ENCODE peak calls at places on chromosomes 7 and 10, in ten cellular contexts. X is fibroblast of the aortic adventitia, K is SK-N-SH, O is fibroblast of lung, L is transverse colon, C is lower leg skin, B is tibial artery, G is testis, Z is astrocyte of the spinal cord, R is foreskin fibroblast. E is an unnamed sample.

GRCh38 chr7:105006367-105007139 is 7.5 kb upstream of the KMT2E start:
- DNase-seq in B (no peak), O (peak), G (no peak), K (no peak), Z (no peak), L (peak), C (no peak), X (no peak), R (no peak), E (no peak)

GRCh38 chr7:130943336-130943901 is 209.4 kb upstream of the KLF14 start:
- DNase-seq in R (peak), L (no peak), K (no peak), O (peak), X (peak), Z (peak), G (no peak), C (no peak), B (no peak), E (peak)

GRCh38 chr7:77735457-77735856 is 39.2 kb downstream of the RSBN1L start:
- DNase-seq in C (no peak), R (no peak), Z (no peak), B (no peak), K (no peak), X (no peak), L (no peak), G (no peak), O (no peak), E (no peak)

GRCh38 chr10:78934499-78934898 is 134.3 kb upstream of the ZMIZ1 start:
- DNase-seq in G (no peak), X (peak), L (no peak), C (no peak), Z (no peak), K (no peak), R (no peak), B (no peak), O (no peak), E (peak)

GRCh38 chr10:120131183-120131582 is 238.7 kb downstream of the SEC23IP start:
- DNase-seq in G (peak), Z (peak), C (no peak), L (no peak), X (peak), B (no peak), K (no peak), R (no peak), O (peak), E (no peak)

GRCh38 chr10:89426230-89426868 is 12.0 kb downstream of the IFIT5 start:
- DNase-seq in L (no peak), O (peak), C (no peak), K (peak), B (no peak), G (no peak), R (peak), Z (peak), X (peak), E (peak)

GRCh38 chr7:150476819-150477631 is 26.6 kb downstream of the GIMAP8 start:
- DNase-seq in K (no peak), Z (no peak), L (no peak), X (no peak), O (no peak), R (no peak), B (no peak), C (no peak), G (no peak), E (no peak)

GRCh38 chr10:74995806-74996205 is 115.7 kb upstream of the SAMD8 start:
- DNase-seq in L (no peak), K (no peak), Z (no peak), C (no peak), X (no peak), O (no peak), G (no peak), R (no peak), B (no peak), E (no peak)

GRCh38 chr7:16417958-16418357 is 3.4 kb downstream of the CRPPA start:
- DNase-seq in Z (no peak), X (no peak), O (no peak), R (no peak), K (no peak), B (no peak), L (no peak), G (no peak), C (no peak), E (peak)

GRCh38 chr10:16183989-16184643 is 252.7 kb upstream of the PTER start:
- DNase-seq in Z (no peak), O (no peak), L (no peak), B (no peak), K (no peak), R (no peak), G (no peak), C (no peak), X (no peak), E (peak)

GRCh38 chr7:148815612-148816011 is 68.5 kb downstream of the EZH2 start:
- DNase-seq in G (no peak), K (no peak), X (no peak), L (peak), Z (no peak), B (no peak), O (no peak), C (no peak), R (no peak), E (no peak)

GRCh38 chr10:89475567-89475966 is 59.8 kb downstream of the SLC16A12 start:
- DNase-seq in C (no peak), K (no peak), O (peak), R (no peak), B (no peak), X (no peak), Z (peak), G (no peak), L (no peak), E (peak)

GRCh38 chr10:128463991-128464755 is 337.9 kb upstream of the MKI67 start:
- DNase-seq in R (no peak), Z (peak), O (peak), K (no peak), L (peak), C (peak), B (peak), X (peak), G (no peak), E (peak)

GRCh38 chr7:149285581-149285975 is 23.6 kb downstream of the ZNF783 start:
- DNase-seq in L (peak), B (no peak), K (peak), G (no peak), R (peak), Z (peak), C (peak), X (peak), O (peak), E (peak)

GRCh38 chr7:148356303-148356702 is 234.3 kb upstream of the C7orf33 start:
- DNase-seq in C (no peak), Z (no peak), O (no peak), K (no peak), G (peak), R (no peak), B (no peak), X (no peak), L (no peak), E (peak)

GRCh38 chr10:101227765-101228681 is 1.2 kb downstream of the LBX1 start:
- DNase-seq in R (no peak), L (no peak), O (no peak), C (no peak), Z (no peak), K (peak), B (no peak), X (no peak), G (no peak), E (no peak)
- TF ChIP-seq CTCF in R (no peak), L (no peak), O (no peak), C (no peak), Z (no peak), K (peak), B (no peak), X (no peak), G (no peak), E (no peak)

GRCh38 chr7:128867842-128868623 is 5.4 kb downstream of the ATP6V1F start:
- DNase-seq in L (peak), R (no peak), B (no peak), X (no peak), C (no peak), G (no peak), Z (no peak), O (peak), K (peak), E (no peak)

GRCh38 chr7:128869138-128869943 is 6.7 kb downstream of the ATP6V1F start:
- DNase-seq in X (no peak), O (peak), C (peak), L (peak), Z (peak), G (peak), B (no peak), K (peak), R (peak), E (peak)

GRCh38 chr7:128869944-128870285 is 7.3 kb downstream of the ATP6V1F start:
- DNase-seq in C (no peak), B (no peak), L (no peak), X (no peak), O (no peak), Z (no peak), K (no peak), G (no peak), R (no peak), E (no peak)

GRCh38 chr7:128867241-128867640 is 4.6 kb downstream of the ATP6V1F start:
- DNase-seq in K (no peak), G (no peak), X (no peak), O (no peak), Z (no peak), C (no peak), R (no peak), B (no peak), L (no peak), E (no peak)

GRCh38 chr7:128868624-128869137 is 6.0 kb downstream of the ATP6V1F start:
- DNase-seq in C (no peak), K (no peak), B (no peak), Z (no peak), G (no peak), X (no peak), R (no peak), L (no peak), O (no peak), E (no peak)
- H3K4me3 ChIP-seq in C (no peak), K (peak), B (peak), Z (no peak), G (peak), X (peak), R (peak), L (peak), O (no peak), E (no peak)

GRCh38 chr7:49631071-49631826 is 142.2 kb upstream of the VWC2 start:
- DNase-seq in L (no peak), O (no peak), R (no peak), X (no peak), G (peak), K (no peak), B (no peak), Z (no peak), C (no peak), E (no peak)

GRCh38 chr7:49638166-49638565 is 135.3 kb upstream of the VWC2 start:
- DNase-seq in Z (no peak), C (no peak), X (no peak), K (no peak), L (no peak), R (no peak), O (no peak), B (no peak), G (no peak), E (no peak)

GRCh38 chr7:49639068-49639593 is 134.3 kb upstream of the VWC2 start:
- DNase-seq in B (no peak), L (no peak), G (no peak), K (no peak), O (no peak), C (no peak), R (no peak), X (no peak), Z (no peak), E (no peak)

GRCh38 chr7:49639808-49640207 is 133.6 kb upstream of the VWC2 start:
- DNase-seq in K (no peak), C (no peak), G (no peak), L (no peak), B (no peak), R (no peak), O (no peak), Z (no peak), X (no peak), E (no peak)

DNA sequence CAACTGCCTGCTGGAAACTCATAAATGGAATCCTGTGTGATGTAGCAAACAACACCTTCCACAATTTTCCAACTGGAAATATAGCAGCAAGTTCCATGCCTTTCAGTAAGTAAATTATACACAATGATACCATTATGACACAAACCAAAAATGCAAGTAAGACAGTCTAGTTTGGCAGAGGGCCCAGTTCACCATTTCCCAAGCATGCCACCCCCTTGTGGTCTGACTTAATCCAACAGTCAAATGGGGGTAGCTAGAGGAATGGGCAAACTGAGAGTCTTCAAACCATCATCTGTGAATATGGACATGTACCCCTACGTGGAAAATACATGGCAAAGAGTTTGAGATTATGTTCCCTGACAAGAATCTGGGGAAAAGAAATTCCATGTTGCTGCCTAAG is 137.6 kb upstream of the VWC2 start:
- DNase-seq in G (peak), B (no peak), X (no peak), K (no peak), L (no peak), O (no peak), R (no peak), Z (no peak), C (no peak), E (no peak)
- TF ChIP-seq CTCF in G (no peak), B (no peak), X (no peak), K (peak), L (no peak), O (no peak), R (no peak), Z (no peak), C (no peak), E (no peak)

DNA sequence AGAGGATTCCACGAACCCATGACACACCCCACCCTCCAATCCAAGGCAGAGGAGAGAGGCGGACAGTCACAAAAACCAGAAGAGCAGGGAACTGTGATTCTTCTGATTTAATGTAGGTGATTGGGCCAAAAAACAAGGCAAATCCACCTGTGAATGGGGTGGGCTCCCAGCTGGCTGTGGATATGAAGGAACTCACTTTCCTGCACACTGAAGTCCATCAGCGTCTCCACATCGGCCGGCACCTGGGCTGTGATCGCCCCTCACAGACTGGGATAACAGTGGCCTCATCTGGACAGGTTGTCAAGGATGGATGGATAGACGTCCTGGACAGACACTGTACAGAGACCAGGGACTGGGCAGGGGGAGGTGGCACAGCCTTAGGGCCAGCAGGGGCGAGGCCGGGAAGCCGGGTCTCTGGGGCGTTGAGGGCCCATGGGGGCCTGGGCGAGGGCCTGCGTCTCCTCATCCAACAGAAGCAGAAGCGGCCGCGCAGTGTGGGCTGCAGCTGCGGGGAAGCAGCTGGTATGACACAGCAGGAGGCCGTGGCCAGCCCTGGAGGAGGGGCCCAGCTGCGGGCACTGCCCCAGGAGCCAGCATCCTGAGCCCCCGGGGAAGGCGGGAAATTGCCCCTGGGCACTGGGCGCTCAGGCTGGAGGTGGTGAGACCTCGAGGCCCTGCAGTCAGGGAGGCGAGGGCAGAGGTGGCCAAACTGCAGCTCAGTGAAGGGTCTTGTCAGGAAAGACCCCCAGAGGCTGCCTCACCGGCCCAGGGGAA is 54.2 kb downstream of the DIP2C start:
- DNase-seq in B (peak), L (no peak), O (no peak), C (peak), G (no peak), K (no peak), R (no peak), Z (no peak), X (no peak), E (no peak)
- H3K4me3 ChIP-seq in B (no peak), L (no peak), O (no peak), C (no peak), G (no peak), K (no peak), R (no peak), Z (no peak), X (no peak), E (no peak)

DNA sequence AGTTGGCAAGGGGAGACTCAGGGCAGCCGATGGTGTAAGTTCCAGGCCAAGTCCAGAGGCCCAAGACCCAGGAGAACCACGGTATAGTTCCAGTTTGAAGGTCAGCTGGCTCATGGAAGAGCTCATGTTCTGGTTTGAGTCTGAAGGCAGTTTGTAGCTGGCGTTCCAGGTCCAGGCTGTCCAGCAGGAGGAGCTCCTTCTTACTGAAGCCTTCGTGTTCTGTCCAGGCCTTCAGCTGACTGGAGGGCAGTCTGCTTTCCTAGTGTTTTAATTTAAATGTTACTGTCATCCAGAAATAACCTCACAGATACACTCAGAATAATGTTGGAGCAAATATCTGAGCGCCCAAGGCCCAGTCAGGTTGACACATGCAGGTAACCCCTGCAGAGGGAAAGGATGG is 4.2 kb downstream of the SUN1 start:
- DNase-seq in G (peak), K (peak), Z (peak), C (no peak), L (peak), O (peak), R (peak), X (peak), B (peak), E (peak)
- TF ChIP-seq CTCF in G (no peak), K (peak), Z (peak), C (no peak), L (peak), O (peak), R (peak), X (peak), B (peak), E (peak)

GRCh38 chr10:123994417-123995081 is 98.8 kb downstream of the CHST15 start:
- DNase-seq in Z (peak), G (peak), C (peak), O (peak), L (peak), R (peak), B (peak), K (peak), X (peak), E (peak)
- H3K4me3 ChIP-seq in Z (peak), G (peak), C (no peak), O (peak), L (peak), R (peak), B (peak), K (peak), X (peak), E (peak)

DNA sequence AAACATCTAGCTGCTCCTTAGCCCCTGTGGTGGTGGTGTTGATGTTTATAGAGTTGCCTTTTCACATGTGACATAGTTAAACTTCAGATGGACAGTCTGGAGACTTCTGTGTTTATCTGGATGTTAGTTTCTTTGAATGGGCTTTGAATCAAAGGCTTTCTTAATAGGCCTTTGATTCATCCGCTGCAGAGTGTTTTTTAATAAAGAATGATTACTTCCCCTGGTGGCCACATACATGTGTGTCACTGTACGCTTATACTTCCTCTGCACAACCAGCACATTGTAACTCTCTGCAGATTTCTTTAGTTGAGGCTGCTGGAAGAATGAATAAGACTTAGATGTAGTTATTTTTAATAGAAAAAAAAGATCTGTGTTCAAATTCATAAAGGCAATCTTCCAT is 221.1 kb downstream of the DYNC1I1 start:
- DNase-seq in R (no peak), X (no peak), O (no peak), L (no peak), Z (no peak), K (no peak), C (no peak), B (no peak), G (no peak), E (no peak)
- TF ChIP-seq CTCF in R (no peak), X (no peak), O (no peak), L (no peak), Z (peak), K (peak), C (no peak), B (no peak), G (no peak), E (no peak)

E was measured in fibroblast of mammary gland.